ENCODE peak calls at places on chromosome 14, in nine cellular contexts. A, S, X, F, G, W, E, D and R are unnamed samples. For H3K9me3, the result is how much of the 10 kb centered on the place peaks cover.

GRCh38 chr14:84566109-84566508 is 963.8 kb upstream of the FLRT2 start:
- DNase-seq in A (no peak), W (no peak), X (no peak), F (no peak), E (no peak), S (no peak), G (no peak), D (no peak), R (no peak)

GRCh38 chr14:61452452-61452851 is 131.1 kb downstream of the PRKCH start:
- DNase-seq in F (no peak), A (no peak), X (no peak), G (no peak), E (no peak), S (no peak), D (peak), W (no peak), R (peak)

GRCh38 chr14:103089386-103090335 is 4.9 kb upstream of the EXOC3L4 start:
- DNase-seq in X (no peak), A (no peak), W (no peak), S (no peak), F (no peak), E (no peak), D (no peak), G (no peak), R (no peak)

GRCh38 chr14:26917086-26917485 is 319.3 kb upstream of the NOVA1 start:
- DNase-seq in E (peak), G (no peak), F (no peak), W (peak), A (peak), S (peak), X (no peak), D (no peak), R (no peak)

GRCh38 chr14:33932526-33933292 is 18.2 kb downstream of the EGLN3 start:
- DNase-seq in D (no peak), G (no peak), W (no peak), E (no peak), F (no peak), A (no peak), X (no peak), S (no peak), R (no peak)

GRCh38 chr14:39860837-39861236 is 428.6 kb upstream of the FBXO33 start:
- DNase-seq in W (no peak), S (no peak), G (no peak), A (no peak), D (no peak), F (no peak), X (no peak), E (no peak), R (no peak)

GRCh38 chr14:79342942-79343341 is 868.4 kb downstream of the DIO2 start:
- DNase-seq in A (no peak), W (no peak), D (no peak), G (no peak), X (no peak), E (no peak), F (no peak), S (no peak), R (no peak)

GRCh38 chr14:80213602-80214001 is 2.3 kb upstream of the DIO2 start:
- DNase-seq in E (peak), W (peak), A (peak), G (no peak), S (peak), F (no peak), X (no peak), D (no peak), R (no peak)

GRCh38 chr14:68177728-68178127 is 358.1 kb downstream of the RAD51B start:
- DNase-seq in G (no peak), F (no peak), A (no peak), W (no peak), E (no peak), X (no peak), S (no peak), D (no peak), R (no peak)

GRCh38 chr14:69054030-69054429 is 74.9 kb upstream of the ACTN1 start:
- DNase-seq in S (no peak), X (no peak), A (no peak), W (no peak), G (no peak), F (no peak), D (no peak), E (no peak), R (no peak)

GRCh38 chr14:72745991-72746980 is 147.6 kb downstream of the DPF3 start:
- DNase-seq in F (no peak), X (no peak), D (peak), E (no peak), W (peak), G (no peak), A (peak), S (no peak), R (no peak)

GRCh38 chr14:21771671-21772070 is 98.1 kb upstream of the OR4E1 start:
- DNase-seq in A (no peak), X (no peak), S (no peak), F (no peak), G (no peak), D (no peak), E (no peak), W (no peak), R (no peak)

GRCh38 chr14:92789457-92790089 is 4.5 kb upstream of the GOLGA5 start:
- DNase-seq in X (no peak), D (no peak), F (no peak), W (no peak), A (peak), E (peak), S (peak), G (no peak), R (no peak)

GRCh38 chr14:24312736-24313507 is 1.6 kb downstream of the LTB4R start:
- DNase-seq in X (no peak), E (no peak), F (no peak), A (peak), W (no peak), S (peak), D (no peak), G (no peak), R (no peak)

GRCh38 chr14:101726295-101726953 is 35.1 kb upstream of the PPP2R5C start:
- DNase-seq in G (no peak), W (no peak), S (no peak), E (no peak), A (no peak), X (no peak), F (no peak), D (peak), R (no peak)

GRCh38 chr14:73752297-73752992 is 38.3 kb upstream of the PNMA1 start:
- DNase-seq in S (peak), G (peak), F (peak), D (peak), E (peak), X (no peak), W (peak), A (peak), R (peak)

GRCh38 chr14:39085933-39086332 is 17.1 kb downstream of the SEC23A start:
- DNase-seq in A (peak), E (no peak), X (no peak), S (no peak), W (no peak), G (no peak), D (no peak), F (no peak), R (no peak)

GRCh38 chr14:21042918-21043317 is 756 bp downstream of the RNASE7 start:
- DNase-seq in E (no peak), A (no peak), G (no peak), D (no peak), F (no peak), W (no peak), S (no peak), X (no peak), R (no peak)

GRCh38 chr14:103728721-103729120 is 13.1 kb downstream of the ZFYVE21 start:
- DNase-seq in E (no peak), G (no peak), F (no peak), D (no peak), A (no peak), X (no peak), S (no peak), W (no peak), R (no peak)

GRCh38 chr14:57999471-57999870 is 133.6 kb upstream of the SLC35F4 start:
- DNase-seq in E (no peak), A (no peak), G (no peak), D (no peak), W (no peak), S (no peak), X (no peak), F (no peak), R (no peak)

GRCh38 chr14:85061256-85061655 is 468.7 kb upstream of the FLRT2 start:
- DNase-seq in F (no peak), W (no peak), S (no peak), A (no peak), E (no peak), G (no peak), X (no peak), D (no peak), R (no peak)

GRCh38 chr14:77457115-77457521 is 283 bp downstream of the VIPAS39 start:
- DNase-seq in W (no peak), E (no peak), X (no peak), S (no peak), D (no peak), F (no peak), A (peak), G (no peak), R (no peak)

GRCh38 chr14:102878174-102878969 is 44.1 kb upstream of the AMN start:
- DNase-seq in W (peak), S (peak), A (no peak), F (no peak), G (no peak), X (no peak), D (no peak), E (peak), R (no peak)

GRCh38 chr14:65957631-65958205 is 528.5 kb upstream of the CCDC196 start:
- DNase-seq in S (no peak), E (no peak), X (no peak), W (no peak), G (no peak), F (no peak), D (no peak), A (no peak), R (no peak)

GRCh38 chr14:102094101-102094500 is 7.3 kb upstream of the HSP90AA1 start:
- DNase-seq in W (no peak), E (no peak), G (no peak), D (no peak), X (no peak), A (no peak), F (no peak), S (no peak), R (no peak)

GRCh38 chr14:59020382-59020781 is 168.1 kb upstream of the DAAM1 start:
- DNase-seq in A (peak), E (peak), G (no peak), D (no peak), W (peak), S (peak), X (no peak), F (no peak), R (no peak)

GRCh38 chr14:92340938-92341337 is 18.0 kb downstream of the SLC24A4 start:
- DNase-seq in F (no peak), S (no peak), W (no peak), E (no peak), X (no peak), A (no peak), D (no peak), G (no peak), R (no peak)

GRCh38 chr14:55711171-55711811 is 131.3 kb downstream of the KTN1 start:
- DNase-seq in D (no peak), W (no peak), F (no peak), S (no peak), X (no peak), A (peak), G (no peak), E (no peak), R (no peak)

GRCh38 chr14:24911324-24912095 is 138.4 kb downstream of the STXBP6 start:
- DNase-seq in G (no peak), S (no peak), X (no peak), D (no peak), F (no peak), W (peak), A (peak), E (peak), R (no peak)

GRCh38 chr14:96501383-96501745 is 818 bp upstream of the PAPOLA start:
- DNase-seq in E (no peak), F (no peak), D (no peak), S (peak), W (no peak), G (no peak), X (no peak), A (no peak), R (no peak)

GRCh38 chr14:104265918-104266642 is 127.7 kb downstream of the KIF26A start:
- DNase-seq in X (no peak), E (no peak), D (peak), S (no peak), G (no peak), A (no peak), W (no peak), F (peak), R (no peak)

GRCh38 chr14:74221741-74222140 is 17.5 kb upstream of the VSX2 start:
- DNase-seq in S (no peak), D (no peak), E (no peak), G (no peak), A (no peak), X (no peak), F (peak), W (no peak), R (no peak)

GRCh38 chr14:76810953-76811400 is 1.7 kb downstream of the ANGEL1 start:
- DNase-seq in G (no peak), E (peak), X (no peak), S (peak), D (no peak), W (peak), A (peak), F (no peak), R (no peak)

GRCh38 chr14:64796369-64796768 is 83.3 kb downstream of the SPTB start:
- DNase-seq in E (no peak), S (no peak), G (no peak), X (no peak), W (no peak), A (no peak), F (no peak), D (no peak), R (no peak)

GRCh38 chr14:63547798-63548335 is 4.7 kb upstream of the PPP2R5E start:
- DNase-seq in A (no peak), X (no peak), D (no peak), F (no peak), G (no peak), S (no peak), W (no peak), E (no peak), R (no peak)
- H3K9me3 ChIP-seq in A (under half), X (under half), D (under half), F (under half), G (under half), S (under half), W (under half), E (under half), R (under half)

GRCh38 chr14:28719130-28719529 is 47.5 kb upstream of the FOXG1 start:
- DNase-seq in S (no peak), G (no peak), X (no peak), F (no peak), A (no peak), E (no peak), D (no peak), W (no peak), R (no peak)
- H3K9me3 ChIP-seq in S (under half), G (under half), X (under half), F (under half), A (under half), E (under half), D (under half), W (under half), R (under half)

DNA sequence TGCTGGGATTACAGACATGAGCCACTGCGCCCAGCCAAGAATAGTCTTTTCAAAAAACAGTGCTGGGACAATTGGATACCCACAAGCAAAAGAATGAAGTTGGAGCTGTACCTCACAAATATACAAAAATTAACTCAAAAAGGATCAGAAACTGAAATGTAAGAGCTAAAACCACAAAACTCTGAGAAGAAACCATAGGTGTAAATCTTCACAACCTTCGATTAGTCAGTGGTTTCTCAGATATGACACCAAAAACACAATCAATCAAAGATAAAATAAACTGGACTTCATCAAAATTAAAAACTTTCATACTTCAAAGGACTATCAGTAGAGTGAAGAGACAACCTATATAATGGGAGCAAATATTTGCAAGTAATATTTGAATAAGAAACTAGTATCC is 35.3 kb downstream of the SLC25A47 start:
- DNase-seq in G (no peak), A (no peak), D (no peak), X (no peak), S (no peak), E (no peak), F (no peak), W (no peak), R (no peak)
- H3K9me3 ChIP-seq in G (under half), A (under half), D (under half), X (under half), S (under half), E (under half), F (under half), W (under half), R (under half)

GRCh38 chr14:97513891-97514290 is 716.7 kb downstream of the VRK1 start:
- DNase-seq in W (no peak), E (no peak), D (no peak), A (no peak), S (no peak), G (no peak), F (no peak), X (no peak), R (no peak)
- H3K9me3 ChIP-seq in W (under half), E (under half), D (under half), A (under half), S (under half), G (under half), F (under half), X (under half), R (under half)

GRCh38 chr14:106044515-106044914 is 518.1 kb downstream of the TMEM121 start:
- DNase-seq in F (no peak), G (no peak), D (no peak), S (no peak), X (no peak), W (no peak), A (no peak), E (no peak), R (no peak)
- H3K9me3 ChIP-seq in F (under half), G (under half), D (under half), S (under half), X (under half), W (under half), A (under half), E (under half), R (under half)

GRCh38 chr14:100138082-100138787 is 21.2 kb downstream of the DEGS2 start:
- DNase-seq in E (no peak), D (no peak), G (no peak), A (no peak), F (no peak), W (no peak), X (no peak), S (no peak), R (no peak)

GRCh38 chr14:100140452-100141132 is 18.9 kb downstream of the DEGS2 start:
- DNase-seq in D (no peak), X (no peak), E (peak), G (no peak), F (no peak), A (peak), W (no peak), S (no peak), R (no peak)

GRCh38 chr14:100141133-100141497 is 18.3 kb downstream of the DEGS2 start:
- DNase-seq in S (no peak), G (no peak), X (no peak), W (no peak), A (no peak), F (no peak), E (no peak), D (no peak), R (no peak)

GRCh38 chr14:100137173-100137572 is 22.3 kb downstream of the DEGS2 start:
- DNase-seq in G (no peak), E (no peak), S (no peak), X (no peak), D (no peak), W (no peak), F (no peak), A (no peak), R (no peak)

DNA sequence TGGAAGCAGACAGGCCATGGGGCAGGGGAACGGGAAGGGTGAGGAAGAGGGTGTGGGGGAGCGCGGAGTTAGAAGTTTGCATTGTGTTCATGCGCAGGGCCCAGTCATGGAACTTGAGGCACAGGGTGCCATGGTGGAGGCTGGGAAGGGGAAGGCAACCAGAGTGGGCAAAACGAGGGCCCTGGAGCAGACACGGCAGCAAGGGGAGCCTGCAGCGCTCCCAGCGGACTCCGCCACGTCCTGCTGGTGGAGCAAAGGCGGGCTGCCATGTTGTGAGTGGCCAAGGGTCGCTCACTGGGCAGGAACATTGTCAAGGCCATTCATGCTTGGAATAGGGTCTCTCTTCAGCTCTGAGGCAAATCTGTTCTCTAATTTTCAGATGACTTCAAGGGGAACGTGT is 20.5 kb downstream of the DEGS2 start:
- DNase-seq in X (no peak), W (no peak), S (no peak), D (no peak), E (no peak), G (no peak), A (no peak), F (no peak), R (no peak)
- H3K9me3 ChIP-seq in X (under half), W (under half), S (under half), D (under half), E (under half), G (under half), A (under half), F (under half), R (under half)

GRCh38 chr14:105968291-105968690 is 441.9 kb downstream of the TMEM121 start:
- DNase-seq in X (no peak), W (no peak), E (no peak), F (no peak), S (no peak), A (no peak), G (no peak), D (no peak), R (no peak)
- H3K9me3 ChIP-seq in X (under half), W (under half), E (under half), F (under half), S (under half), A (under half), G (under half), D (under half), R (under half)

DNA sequence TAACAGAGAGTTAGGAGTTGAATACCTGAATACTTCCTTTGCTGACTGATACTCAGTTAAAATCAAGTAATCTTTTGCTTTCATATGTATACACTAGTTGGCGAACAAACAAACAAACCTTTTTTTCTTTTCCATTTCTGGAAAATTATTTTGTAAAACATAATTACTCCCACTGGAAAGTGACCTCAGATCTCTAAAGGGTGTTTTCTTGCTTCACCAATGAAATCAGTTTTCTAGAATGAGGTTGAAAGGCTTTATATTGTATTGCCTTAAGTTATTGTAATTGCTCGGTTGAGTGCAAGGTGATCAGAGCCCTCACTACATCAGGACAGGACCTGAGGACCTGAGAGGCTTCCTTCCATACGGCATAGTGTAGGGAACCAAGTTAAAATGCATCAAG is at the start of gene OR4K1:
- DNase-seq in D (no peak), A (no peak), E (no peak), X (no peak), W (no peak), F (no peak), G (no peak), S (no peak), R (no peak)
- H3K9me3 ChIP-seq in D (under half), A (under half), E (under half), X (under half), W (under half), F (under half), G (under half), S (under half), R (under half)